ENCODE peak calls at places on chromosome 16, in eight cellular contexts. V, Y, B, G, C, Z, U and H are unnamed samples.

GRCh38 chr16:5768445-5768844 is 670.9 kb upstream of the EEF2KMT start:
- DNase-seq in V (no peak), Y (no peak), B (no peak), G (no peak), C (no peak), Z (no peak), U (no peak), H (no peak)

GRCh38 chr16:85249418-85249817 is 137.1 kb upstream of the CIBAR2 start:
- DNase-seq in V (peak; percentile 57), Y (no peak), B (no peak), G (no peak), C (no peak), Z (no peak), U (no peak), H (no peak)

GRCh38 chr16:8908779-8909468 is 26.8 kb downstream of the LITAFD start:
- DNase-seq in V (peak; percentile 30), Y (no peak), B (no peak), G (no peak), C (no peak), Z (peak; percentile 15), U (no peak), H (no peak)

GRCh38 chr16:77262971-77263370 is 63.8 kb downstream of the SYCE1L start:
- DNase-seq in V (no peak), Y (no peak), B (no peak), G (no peak), C (no peak), Z (no peak), U (no peak), H (no peak)

GRCh38 chr16:26697826-26698225 is 368.9 kb upstream of the C16orf82 start:
- DNase-seq in V (no peak), Y (no peak), B (no peak), G (no peak), C (no peak), Z (no peak), U (no peak), H (no peak)

GRCh38 chr16:81745704-81746558 is 33.2 kb upstream of the PLCG2 start:
- DNase-seq in V (peak; percentile 27), Y (peak; percentile 71), B (peak; percentile 18), G (peak; percentile 50), C (peak; percentile 31), Z (peak; percentile 74), U (peak; percentile 65), H (peak; percentile 59)

GRCh38 chr16:53781023-53781605 is 77.2 kb downstream of the FTO start:
- DNase-seq in V (no peak), Y (no peak), B (no peak), G (no peak), C (peak; percentile 67), Z (no peak), U (peak; percentile 45), H (peak; percentile 25)

GRCh38 chr16:70689035-70689969 is 3.4 kb upstream of the MTSS2 start:
- DNase-seq in V (peak; percentile 88), Y (peak; percentile 86), B (no peak), G (peak; percentile 72), C (no peak), Z (no peak), U (no peak), H (no peak)

GRCh38 chr16:84815446-84815845 is 4.3 kb upstream of the CRISPLD2 start:
- DNase-seq in V (no peak), Y (no peak), B (no peak), G (no peak), C (no peak), Z (no peak), U (no peak), H (no peak)

GRCh38 chr16:82660078-82660645 is 33.4 kb downstream of the CDH13 start:
- DNase-seq in V (peak; percentile 93), Y (no peak), B (no peak), G (no peak), C (peak; percentile 63), Z (no peak), U (no peak), H (no peak)

GRCh38 chr16:2490190-2491105 is 15.5 kb downstream of the TBC1D24 start:
- DNase-seq in V (no peak), Y (no peak), B (no peak), G (no peak), C (no peak), Z (no peak), U (no peak), H (no peak)

GRCh38 chr16:24972608-24973220 is 42.5 kb downstream of the ARHGAP17 start:
- DNase-seq in V (no peak), Y (no peak), B (no peak), G (no peak), C (no peak), Z (no peak), U (no peak), H (no peak)

GRCh38 chr16:69367980-69368379 is 16.4 kb upstream of the TMED6 start:
- DNase-seq in V (no peak), Y (no peak), B (no peak), G (no peak), C (peak; percentile 71), Z (no peak), U (no peak), H (peak; percentile 68)

GRCh38 chr16:81429045-81429521 is 15.5 kb upstream of the CMIP start:
- DNase-seq in V (no peak), Y (peak; percentile 77), B (no peak), G (no peak), C (peak; percentile 47), Z (peak; percentile 79), U (peak; percentile 72), H (peak; percentile 70)

GRCh38 chr16:66020642-66021041 is 345.8 kb upstream of the CDH5 start:
- DNase-seq in V (no peak), Y (no peak), B (no peak), G (no peak), C (peak; percentile 52), Z (no peak), U (peak; percentile 7), H (no peak)

GRCh38 chr16:81588326-81589081 is 143.9 kb downstream of the CMIP start:
- DNase-seq in V (no peak), Y (no peak), B (no peak), G (no peak), C (no peak), Z (no peak), U (no peak), H (no peak)

GRCh38 chr16:66256919-66257318 is 109.6 kb upstream of the CDH5 start:
- DNase-seq in V (no peak), Y (no peak), B (no peak), G (no peak), C (no peak), Z (no peak), U (no peak), H (no peak)

GRCh38 chr16:66476328-66477027 is 49.4 kb downstream of the BEAN1 start:
- DNase-seq in V (no peak), Y (no peak), B (no peak), G (no peak), C (no peak), Z (no peak), U (peak; percentile 25), H (no peak)

GRCh38 chr16:22188595-22189442 is 17.3 kb upstream of the EEF2K start:
- DNase-seq in V (peak; percentile 58), Y (peak; percentile 78), B (no peak), G (peak; percentile 86), C (peak; percentile 95), Z (peak; percentile 74), U (peak; percentile 92), H (peak; percentile 89)

GRCh38 chr16:55898592-55898991 is 23.4 kb upstream of the CES5A start:
- DNase-seq in V (no peak), Y (no peak), B (no peak), G (no peak), C (no peak), Z (no peak), U (no peak), H (no peak)

GRCh38 chr16:11238272-11239202 is 17.5 kb downstream of the SOCS1 start:
- DNase-seq in V (no peak), Y (no peak), B (no peak), G (no peak), C (no peak), Z (no peak), U (no peak), H (no peak)

GRCh38 chr16:72680732-72681131 is 367.2 kb downstream of the ZFHX3 start:
- DNase-seq in V (no peak), Y (no peak), B (no peak), G (no peak), C (no peak), Z (no peak), U (no peak), H (no peak)

GRCh38 chr16:48276102-48276501 is 28.8 kb upstream of the ABCC11 start:
- DNase-seq in V (no peak), Y (no peak), B (no peak), G (peak; percentile 19), C (peak; percentile 69), Z (peak; percentile 45), U (no peak), H (peak; percentile 86)

GRCh38 chr16:4404967-4405696 is 11.3 kb downstream of the CORO7 start:
- DNase-seq in V (no peak), Y (no peak), B (no peak), G (no peak), C (no peak), Z (no peak), U (no peak), H (no peak)
- TF ChIP-seq POLR2A in V (no peak), Y (no peak), B (no peak), G (no peak), C (no peak), Z (no peak), U (no peak), H (no peak)

DNA sequence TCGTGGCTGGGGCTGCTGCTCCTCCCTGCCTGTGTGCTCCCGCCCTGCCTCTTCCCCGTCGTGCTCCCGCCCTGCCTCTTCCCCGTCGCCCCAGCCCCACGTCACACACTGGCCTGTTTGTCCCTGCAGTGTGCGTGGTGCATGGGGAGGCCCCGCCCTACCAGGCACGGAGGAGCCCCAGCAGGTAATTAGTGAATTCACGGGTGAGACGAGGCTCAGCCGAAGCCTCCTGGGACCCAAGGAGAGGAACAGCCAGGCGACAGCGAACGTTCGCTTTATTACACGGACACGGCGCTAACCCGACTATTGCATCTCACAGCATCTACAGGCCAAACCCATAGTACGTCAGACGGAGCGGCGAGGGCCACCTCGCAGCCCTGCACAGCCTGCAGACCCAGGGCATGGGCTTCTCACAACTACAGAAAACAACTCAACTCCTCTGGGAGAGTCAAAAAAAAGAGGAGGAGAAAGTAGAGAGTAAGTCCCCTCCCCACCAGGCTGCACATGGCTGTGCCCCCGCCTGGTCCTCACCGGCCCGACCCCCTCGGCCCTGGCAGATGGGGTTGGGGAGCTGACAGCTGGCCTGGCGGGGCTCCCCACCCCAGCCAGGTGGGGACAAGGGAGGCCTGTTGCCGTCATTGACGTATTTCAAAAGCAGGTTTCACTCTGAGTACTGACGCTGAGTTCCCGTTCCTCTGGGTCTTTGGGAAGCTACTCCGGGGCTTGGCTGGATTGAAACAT is 4.3 kb upstream of the PABPN1L start:
- DNase-seq in V (no peak), Y (no peak), B (no peak), G (no peak), C (no peak), Z (no peak), U (no peak), H (no peak)
- H3K27ac ChIP-seq in V (no peak overlapping the region), Y (no peak overlapping the region), B (no peak overlapping the region), G (no peak overlapping the region), C (no peak overlapping the region), Z (no peak overlapping the region), U (no peak overlapping the region), H (no peak overlapping the region)

GRCh38 chr16:57374067-57374534 is 1.8 kb downstream of the CX3CL1 start:
- DNase-seq in V (no peak), Y (no peak), B (no peak), G (peak; percentile 46), C (peak; percentile 62), Z (no peak), U (no peak), H (no peak)
- TF ChIP-seq POLR2A in V (no peak), Y (no peak), B (peak; percentile 55), G (peak; percentile 45), C (no peak), Z (no peak), U (no peak), H (no peak)

GRCh38 chr16:87366930-87367329 is 16.6 kb downstream of the FBXO31 start:
- DNase-seq in V (no peak), Y (no peak), B (no peak), G (no peak), C (no peak), Z (no peak), U (no peak), H (no peak)
- H3K27ac ChIP-seq in V (peak overlapping the region; percentile 97), Y (no peak overlapping the region), B (peak overlapping the region; percentile 23), G (no peak overlapping the region), C (no peak overlapping the region), Z (no peak overlapping the region), U (no peak overlapping the region), H (no peak overlapping the region)